ENCODE peak calls at places on chromosome 9, in eight cellular contexts. K is thyroid gland; V is astrocyte of the cerebellum; X is H1; M is NB4; U is LoVo; F is NCI-H345; H is stimulated activated CD4-positive, alpha-beta T cell treated with anti-CD3 and anti-CD28 coated beads, Interleukin-4, amount 100 ng/mL, for 48 hours. E is an unnamed sample.

GRCh38 chr9:35816708-35817107 is 1.9 kb upstream of the HINT2 start:
- DNase-seq in K (no peak), V (no peak), X (no peak), M (no peak), U (no peak), F (no peak), H (no peak), E (no peak)

GRCh38 chr9:79661279-79661678 is 89.5 kb downstream of the TLE4 start:
- DNase-seq in K (no peak), V (no peak), X (no peak), M (no peak), U (no peak), F (no peak), H (no peak), E (no peak)

GRCh38 chr9:4857163-4857562 is 64.4 kb downstream of the RCL1 start:
- DNase-seq in K (no peak), V (no peak), X (no peak), M (peak; percentile 63), U (no peak), F (no peak), H (no peak), E (no peak)

GRCh38 chr9:24479266-24479665 is 66.4 kb downstream of the IZUMO3 start:
- DNase-seq in K (no peak), V (no peak), X (no peak), M (no peak), U (no peak), F (no peak), H (no peak), E (no peak)

GRCh38 chr9:124771867-124772621 is 933 bp upstream of the NR6A1 start:
- DNase-seq in K (peak; percentile 75), V (no peak), X (peak; percentile 95), M (peak; percentile 75), U (peak; percentile 81), F (peak; percentile 82), H (peak; percentile 25), E (no peak)

GRCh38 chr9:132828201-132828770 is 49.8 kb downstream of the AK8 start:
- DNase-seq in K (no peak), V (no peak), X (no peak), M (no peak), U (no peak), F (no peak), H (no peak), E (no peak)

GRCh38 chr9:81213456-81213855 is 475.9 kb downstream of the TLE1 start:
- DNase-seq in K (no peak), V (no peak), X (no peak), M (no peak), U (no peak), F (no peak), H (no peak), E (no peak)

GRCh38 chr9:18490591-18491370 is 16.8 kb downstream of the ADAMTSL1 start:
- DNase-seq in K (no peak), V (peak; percentile 99), X (no peak), M (no peak), U (no peak), F (no peak), H (no peak), E (peak; percentile 73)

GRCh38 chr9:130445268-130445983 is 665 bp downstream of the ASS1 start:
- DNase-seq in K (peak; percentile 71), V (no peak), X (peak; percentile 65), M (peak; percentile 90), U (peak; percentile 65), F (peak; percentile 36), H (no peak), E (no peak)

GRCh38 chr9:110316255-110316921 is 21.3 kb downstream of the TXNDC8 start:
- DNase-seq in K (no peak), V (no peak), X (no peak), M (peak; percentile 16), U (no peak), F (peak; percentile 20), H (no peak), E (no peak)

GRCh38 chr9:134936762-134937555 is 19.2 kb upstream of the FCN1 start:
- DNase-seq in K (no peak), V (no peak), X (no peak), M (peak; percentile 75), U (no peak), F (no peak), H (no peak), E (no peak)

GRCh38 chr9:6209966-6210365 is 5.6 kb upstream of the IL33 start:
- DNase-seq in K (no peak), V (no peak), X (no peak), M (no peak), U (no peak), F (no peak), H (no peak), E (no peak)

GRCh38 chr9:96140401-96141180 is 161.4 kb downstream of the HSD17B3 start:
- DNase-seq in K (no peak), V (no peak), X (no peak), M (no peak), U (no peak), F (peak; percentile 32), H (no peak), E (no peak)

E was measured in retinal pigment epithelial cell.